ENCODE peak calls at places on chromosomes 7 and 10, in eight cellular contexts. X, R, L, O, M, D, B and F are unnamed samples.

GRCh38 chr10:75417522-75417927 is 13.9 kb upstream of the LRMDA start:
- DNase-seq in O (no peak), X (no peak), M (no peak), D (no peak), B (peak), R (no peak), L (no peak), F (peak)

GRCh38 chr7:69638674-69639073 is 40.4 kb downstream of the AUTS2 start:
- DNase-seq in B (no peak), L (peak), X (no peak), M (no peak), R (no peak), O (no peak), D (no peak), F (no peak)

GRCh38 chr10:101007099-101007711 is 7.6 kb downstream of the LZTS2 start:
- DNase-seq in X (no peak), O (peak), R (no peak), D (no peak), M (no peak), L (no peak), B (no peak), F (no peak)

GRCh38 chr10:124157286-124157685 is 63.9 kb upstream of the CHST15 start:
- DNase-seq in M (no peak), D (no peak), B (no peak), O (no peak), R (no peak), X (no peak), L (no peak), F (peak)

GRCh38 chr7:123727071-123727837 is 21.5 kb downstream of the WASL start:
- DNase-seq in B (peak), R (peak), X (no peak), L (no peak), O (peak), M (no peak), D (no peak), F (peak)

GRCh38 chr7:129136887-129137647 is 7.4 kb upstream of the TSPAN33 start:
- DNase-seq in O (no peak), R (no peak), X (no peak), B (no peak), M (no peak), L (no peak), D (no peak), F (no peak)

GRCh38 chr7:44534501-44534900 is 6.6 kb downstream of the NPC1L1 start:
- DNase-seq in R (peak), M (no peak), B (peak), D (peak), O (peak), X (peak), L (no peak), F (peak)

GRCh38 chr7:46385662-46386309 is 464.7 kb upstream of the IGFBP3 start:
- DNase-seq in L (no peak), O (peak), R (peak), X (no peak), M (no peak), B (peak), D (no peak), F (peak)

GRCh38 chr7:28573059-28573553 is 160.8 kb downstream of the CREB5 start:
- DNase-seq in D (no peak), B (peak), L (no peak), R (no peak), M (no peak), O (no peak), X (no peak), F (peak)

GRCh38 chr10:7519351-7519750 is 108.5 kb upstream of the SFMBT2 start:
- DNase-seq in O (no peak), L (no peak), D (no peak), M (no peak), R (peak), X (no peak), B (peak), F (peak)